ENCODE peak calls at places on chromosomes 11 and 22, in five cellular contexts. J, U, A, Y and S are unnamed samples. For H3K9me3 and H3K27me3, the result is how much of the 10 kb centered on the place peaks cover.

GRCh38 chr11:44236261-44236660 is 73.7 kb downstream of the ALX4 start:
- DNase-seq in J (no peak), U (no peak), A (no peak), Y (no peak), S (no peak)

GRCh38 chr11:8596504-8597046 is 2.5 kb upstream of the STK33 start:
- DNase-seq in J (no peak), U (no peak), A (no peak), Y (no peak), S (no peak)

GRCh38 chr11:120180571-120181445 is 30.0 kb upstream of the OAF start:
- DNase-seq in J (no peak), U (no peak), A (no peak), Y (peak), S (no peak)

GRCh38 chr11:43222215-43222614 is 89.6 kb upstream of the API5 start:
- DNase-seq in J (no peak), U (no peak), A (no peak), Y (no peak), S (no peak)

GRCh38 chr22:33789690-33790253 is 130.5 kb downstream of the LARGE1 start:
- DNase-seq in J (no peak), U (no peak), A (no peak), Y (no peak), S (no peak)

GRCh38 chr11:79019981-79020380 is 420.8 kb downstream of the TENM4 start:
- DNase-seq in J (no peak), U (no peak), A (no peak), Y (no peak), S (no peak)

GRCh38 chr11:119055901-119056300 is 1.1 kb downstream of the HYOU1 start:
- DNase-seq in J (no peak), U (no peak), A (peak), Y (no peak), S (no peak)

GRCh38 chr11:130555251-130555841 is 106.9 kb downstream of the ADAMTS15 start:
- DNase-seq in J (no peak), U (no peak), A (no peak), Y (no peak), S (no peak)

GRCh38 chr11:128424867-128425285 is 162.5 kb downstream of the ETS1 start:
- DNase-seq in J (peak), U (peak), A (no peak), Y (peak), S (peak)

GRCh38 chr11:28679795-28680194 is 571.6 kb downstream of the METTL15 start:
- DNase-seq in J (no peak), U (no peak), A (no peak), Y (no peak), S (no peak)

GRCh38 chr11:125345706-125346561 is 150.1 kb downstream of the FEZ1 start:
- DNase-seq in J (peak), U (peak), A (no peak), Y (peak), S (peak)

GRCh38 chr11:117281159-117281558 is 10.0 kb upstream of the BACE1-AS start:
- DNase-seq in J (no peak), U (no peak), A (peak), Y (peak), S (no peak)

GRCh38 chr11:67435031-67435726 is 2.3 kb downstream of the PTPRCAP start:
- DNase-seq in J (no peak), U (no peak), A (no peak), Y (no peak), S (no peak)

GRCh38 chr11:19737575-19737974 is 24.9 kb downstream of the NAV2 start:
- DNase-seq in J (no peak), U (no peak), A (no peak), Y (no peak), S (no peak)

GRCh38 chr11:116773203-116774112 is 671 bp upstream of the BUD13 start:
- DNase-seq in J (no peak), U (no peak), A (no peak), Y (peak), S (no peak)

GRCh38 chr11:122044086-122044485 is 71.9 kb downstream of the BLID start:
- DNase-seq in J (no peak), U (no peak), A (no peak), Y (no peak), S (no peak)

GRCh38 chr22:38338772-38339379 is 21.6 kb upstream of the CSNK1E start:
- DNase-seq in J (no peak), U (peak), A (no peak), Y (no peak), S (peak)

GRCh38 chr11:71940561-71941219 is 11.8 kb downstream of the RNF121 start:
- DNase-seq in J (no peak), U (no peak), A (no peak), Y (no peak), S (no peak)

GRCh38 chr11:110026823-110027626 is 66.2 kb upstream of the ZC3H12C start:
- DNase-seq in J (no peak), U (no peak), A (no peak), Y (no peak), S (no peak)

GRCh38 chr22:47597041-47597440 is 834.6 kb downstream of the TBC1D22A start:
- DNase-seq in J (no peak), U (no peak), A (no peak), Y (no peak), S (no peak)

GRCh38 chr22:46012182-46012880 is 35.4 kb upstream of the WNT7B start:
- DNase-seq in J (peak), U (peak), A (no peak), Y (no peak), S (peak)

GRCh38 chr11:129315781-129316579 is 59.7 kb upstream of the BARX2 start:
- DNase-seq in J (no peak), U (no peak), A (peak), Y (no peak), S (no peak)

GRCh38 chr11:119700536-119701346 is 28.3 kb downstream of the NECTIN1 start:
- DNase-seq in J (no peak), U (no peak), A (no peak), Y (no peak), S (no peak)

GRCh38 chr11:48013269-48013901 is 33.0 kb downstream of the PTPRJ start:
- DNase-seq in J (peak), U (peak), A (no peak), Y (no peak), S (peak)

GRCh38 chr22:47282851-47283250 is 520.4 kb downstream of the TBC1D22A start:
- DNase-seq in J (no peak), U (no peak), A (no peak), Y (no peak), S (no peak)

GRCh38 chr11:130520231-130520630 is 71.8 kb downstream of the ADAMTS15 start:
- DNase-seq in J (peak), U (no peak), A (no peak), Y (peak), S (no peak)

GRCh38 chr22:30857791-30858190 is 110.8 kb downstream of the MORC2 start:
- DNase-seq in J (no peak), U (peak), A (no peak), Y (no peak), S (peak)

GRCh38 chr22:19974233-19974861 is 32.7 kb upstream of the TXNRD2 start:
- DNase-seq in J (no peak), U (no peak), A (peak), Y (peak), S (no peak)

GRCh38 chr11:6705905-6706535 is 22.9 kb upstream of the MRPL17 start:
- DNase-seq in J (peak), U (no peak), A (no peak), Y (peak), S (peak)

GRCh38 chr22:46612904-46613605 is 7.1 kb upstream of the GRAMD4 start:
- DNase-seq in J (no peak), U (no peak), A (no peak), Y (no peak), S (peak)

GRCh38 chr11:62445314-62445740 is 26.5 kb downstream of the SCGB1A1 start:
- DNase-seq in J (peak), U (no peak), A (no peak), Y (peak), S (no peak)

GRCh38 chr11:61294717-61295595 is at the start of gene VWCE:
- DNase-seq in J (peak), U (peak), A (no peak), Y (peak), S (peak)

GRCh38 chr11:105100206-105100605 is 39.4 kb downstream of the CARD18 start:
- DNase-seq in J (no peak), U (no peak), A (no peak), Y (no peak), S (no peak)

GRCh38 chr11:6219359-6219758 is 14.0 kb downstream of the C11orf42 start:
- DNase-seq in J (no peak), U (no peak), A (no peak), Y (no peak), S (no peak)

GRCh38 chr22:17782621-17783020 is 8.4 kb upstream of the BID start:
- DNase-seq in J (no peak), U (no peak), A (no peak), Y (no peak), S (no peak)

GRCh38 chr11:10197091-10197490 is 96.9 kb downstream of the SBF2 start:
- DNase-seq in J (no peak), U (no peak), A (no peak), Y (no peak), S (no peak)

GRCh38 chr22:37196539-37197450 is 8.7 kb upstream of the C1QTNF6 start:
- DNase-seq in J (peak), U (peak), A (peak), Y (peak), S (peak)
- TF ChIP-seq POLR2A in J (no peak), U (no peak), A (no peak), Y (no peak), S (no peak)

GRCh38 chr11:56848105-56848809 is 99.8 kb upstream of the OR9G4 start:
- DNase-seq in J (no peak), U (no peak), A (no peak), Y (no peak), S (no peak)
- H3K9me3 ChIP-seq in J (under half), U (under half), A (under half), Y (under half), S (under half)

GRCh38 chr11:1643146-1643690 is 13.6 kb downstream of the KRTAP5-5 start:
- DNase-seq in J (no peak), U (no peak), A (no peak), Y (no peak), S (no peak)

GRCh38 chr11:1642288-1643145 is 12.9 kb downstream of the KRTAP5-5 start:
- DNase-seq in J (no peak), U (no peak), A (no peak), Y (no peak), S (no peak)

GRCh38 chr11:1647901-1648721 is 18.5 kb downstream of the KRTAP5-5 start:
- DNase-seq in J (no peak), U (no peak), A (no peak), Y (no peak), S (no peak)

GRCh38 chr11:1644601-1645356 is 15.2 kb downstream of the KRTAP5-5 start:
- DNase-seq in J (no peak), U (no peak), A (no peak), Y (no peak), S (no peak)

DNA sequence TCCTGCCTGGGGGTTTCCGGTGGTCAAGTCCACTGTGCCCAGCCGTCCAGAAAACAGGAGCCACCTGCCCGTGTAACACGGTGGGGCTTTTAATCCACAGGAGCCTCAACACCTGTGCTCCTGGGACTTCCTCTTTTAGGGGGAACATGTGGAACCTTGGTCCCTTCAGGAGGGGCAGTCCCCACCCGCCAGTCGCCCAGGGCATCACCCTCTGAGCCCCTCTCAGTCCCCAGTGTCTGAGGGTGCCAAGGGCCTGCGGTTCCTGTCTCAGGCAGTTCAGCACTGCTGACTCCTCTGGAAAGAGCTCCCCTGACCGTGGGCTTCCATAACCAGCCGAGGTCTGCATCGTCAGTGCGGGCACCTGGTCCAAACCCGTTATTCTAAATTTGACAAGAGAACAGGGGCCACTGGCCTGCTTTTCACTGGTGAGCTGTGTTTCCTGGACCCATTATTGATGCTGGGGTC is 15.8 kb downstream of the KRTAP5-5 start:
- DNase-seq in J (no peak), U (no peak), A (no peak), Y (no peak), S (no peak)
- H3K27me3 ChIP-seq in J (under half), U (under half), A (under half), Y (under half), S (under half)

GRCh38 chr11:4393209-4394196 is at the start of gene TRIM21:
- DNase-seq in J (peak), U (peak), A (peak), Y (peak), S (peak)
- TF ChIP-seq POLR2A in J (peak), U (peak), A (peak), Y (no peak), S (no peak)

DNA sequence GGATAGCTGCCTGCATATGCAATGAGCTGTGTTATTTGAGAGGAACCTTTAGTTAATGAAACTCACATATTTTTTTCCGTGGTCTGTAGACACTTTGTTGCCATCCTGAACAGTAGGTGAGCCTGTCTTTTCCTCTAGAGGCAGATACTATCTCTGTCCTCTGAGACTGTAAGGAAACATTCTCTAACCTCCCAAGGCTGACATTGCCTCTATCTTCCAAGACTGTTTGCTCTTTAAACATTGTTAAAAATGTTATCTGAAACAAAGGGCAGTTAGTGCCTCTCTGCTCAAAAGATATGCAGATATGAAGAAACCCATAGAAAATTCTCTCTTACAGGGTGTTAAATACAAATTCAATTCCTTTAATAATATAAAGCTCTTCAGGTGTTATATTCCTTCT is 963.8 kb upstream of the CNTN5 start:
- DNase-seq in J (no peak), U (no peak), A (no peak), Y (no peak), S (no peak)
- H3K9me3 ChIP-seq in J (under half), U (under half), A (under half), Y (under half), S (under half)

GRCh38 chr22:40651057-40651456 is 14.5 kb upstream of the MRTFA start:
- DNase-seq in J (no peak), U (no peak), A (no peak), Y (no peak), S (no peak)
- H3K27me3 ChIP-seq in J (under half), U (under half), A (under half), Y (under half), S (under half)

DNA sequence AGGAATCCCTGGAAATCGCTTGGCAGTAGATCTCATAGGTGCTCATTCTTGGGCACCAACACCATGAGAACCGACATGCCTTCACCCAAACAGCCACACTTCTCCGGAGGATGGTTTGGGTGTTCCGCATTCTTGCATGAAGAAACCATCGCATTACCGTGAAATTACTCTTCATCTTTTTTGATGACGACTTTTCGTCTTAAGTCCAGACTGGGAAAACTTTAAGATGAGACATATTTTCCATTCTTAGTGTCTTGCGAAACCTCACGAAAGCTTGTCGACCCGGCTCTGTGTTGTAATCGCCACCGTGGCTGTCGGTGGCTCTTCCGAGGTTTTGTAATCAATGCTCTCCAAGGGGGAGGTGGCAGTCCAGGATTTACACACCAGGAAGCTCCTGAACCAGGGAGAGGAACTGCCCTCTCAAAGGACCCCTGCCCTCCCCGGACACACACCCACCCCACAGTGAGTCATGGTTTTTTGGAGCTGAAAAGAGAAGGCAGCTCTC is 1.7 kb downstream of the TOM1 start:
- DNase-seq in J (no peak), U (peak), A (no peak), Y (no peak), S (peak)
- TF ChIP-seq POLR2A in J (no peak), U (peak), A (no peak), Y (no peak), S (no peak)

DNA sequence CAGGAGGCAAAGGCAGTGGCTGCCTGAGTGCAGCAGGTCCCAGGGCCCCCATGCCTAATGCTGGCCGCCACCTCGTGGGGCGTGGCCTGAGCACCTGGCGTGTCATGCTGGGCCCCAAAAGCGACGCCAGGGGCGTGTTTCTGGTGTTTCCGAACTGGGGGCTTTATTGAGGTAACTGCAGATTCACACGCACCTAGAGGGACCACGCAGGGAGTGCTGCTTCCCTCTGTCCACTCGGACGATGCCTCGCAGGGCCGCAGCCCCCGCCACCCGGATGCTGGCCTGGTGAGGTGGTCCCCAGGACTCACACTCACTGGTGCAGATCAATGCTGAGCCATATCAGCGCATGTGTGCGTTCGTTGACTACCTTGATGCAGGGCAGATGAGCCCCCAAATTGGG is 736.2 kb downstream of the BRD1 start:
- DNase-seq in J (no peak), U (no peak), A (no peak), Y (no peak), S (no peak)
- H3K9me3 ChIP-seq in J (under half), U (under half), A (under half), Y (under half), S (under half)